ENCODE peak calls at places on chromosomes 2 and 18, in ten cellular contexts. X, B, A, S, P, M, H, O, U and R are unnamed samples.

GRCh38 chr2:144430722-144431163 is 89.2 kb downstream of the ZEB2 start:
- DNase-seq in X (no peak), B (no peak), A (no peak), S (no peak), P (no peak), M (no peak), H (peak; percentile 61), O (no peak), U (peak; percentile 20), R (no peak)

GRCh38 chr2:127585270-127585807 is 49.9 kb downstream of the MYO7B start:
- DNase-seq in X (no peak), B (no peak), A (no peak), S (no peak), P (no peak), M (no peak), H (no peak), O (no peak), U (no peak), R (no peak)

GRCh38 chr2:63060079-63060482 is 9.5 kb downstream of the OTX1 start:
- DNase-seq in X (no peak), B (no peak), A (no peak), S (no peak), P (no peak), M (no peak), H (peak; percentile 42), O (no peak), U (no peak), R (no peak)

GRCh38 chr2:37471994-37472393 is 127.6 kb downstream of the QPCT start:
- DNase-seq in X (no peak), B (no peak), A (no peak), S (no peak), P (no peak), M (no peak), H (peak; percentile 92), O (no peak), U (no peak), R (peak; percentile 78)

GRCh38 chr2:130760754-130761751 is 5.7 kb downstream of the AMER3 start:
- DNase-seq in X (no peak), B (no peak), A (no peak), S (no peak), P (no peak), M (no peak), H (no peak), O (no peak), U (no peak), R (no peak)

GRCh38 chr2:26848336-26849055 is 564 bp downstream of the DPYSL5 start:
- DNase-seq in X (peak; percentile 25), B (no peak), A (no peak), S (no peak), P (peak; percentile 55), M (peak; percentile 35), H (peak; percentile 36), O (peak; percentile 93), U (no peak), R (peak; percentile 55)

GRCh38 chr2:222506230-222506934 is 82.0 kb downstream of the SGPP2 start:
- DNase-seq in X (no peak), B (no peak), A (no peak), S (no peak), P (no peak), M (no peak), H (no peak), O (no peak), U (no peak), R (no peak)

GRCh38 chr2:209351636-209352035 is 72.2 kb upstream of the MAP2 start:
- DNase-seq in X (no peak), B (no peak), A (no peak), S (no peak), P (no peak), M (no peak), H (peak; percentile 26), O (no peak), U (no peak), R (no peak)

GRCh38 chr2:47295133-47295980 is 107.6 kb upstream of the MSH2 start:
- DNase-seq in X (no peak), B (no peak), A (no peak), S (no peak), P (no peak), M (no peak), H (no peak), O (no peak), U (no peak), R (no peak)

GRCh38 chr2:222939208-222939846 is 78.5 kb downstream of the ACSL3 start:
- DNase-seq in X (peak; percentile 75), B (peak; percentile 55), A (no peak), S (peak; percentile 55), P (peak; percentile 61), M (peak; percentile 55), H (peak; percentile 67), O (no peak), U (peak; percentile 41), R (peak; percentile 64)

GRCh38 chr2:157331696-157332095 is 6.1 kb upstream of the ERMN start:
- DNase-seq in X (peak; percentile 18), B (no peak), A (no peak), S (no peak), P (no peak), M (no peak), H (no peak), O (no peak), U (peak; percentile 26), R (no peak)

GRCh38 chr2:134758632-134759031 is 39.8 kb upstream of the TMEM163 start:
- DNase-seq in X (no peak), B (no peak), A (no peak), S (no peak), P (no peak), M (no peak), H (no peak), O (no peak), U (no peak), R (no peak)

GRCh38 chr18:62485684-62486083 is 37.1 kb upstream of the ZCCHC2 start:
- DNase-seq in X (peak; percentile 17), B (no peak), A (no peak), S (peak; percentile 64), P (no peak), M (no peak), H (peak; percentile 90), O (peak; percentile 44), U (no peak), R (peak; percentile 77)

GRCh38 chr2:112692914-112693313 is 27.9 kb upstream of the NT5DC4 start:
- DNase-seq in X (peak; percentile 70), B (no peak), A (peak; percentile 34), S (no peak), P (no peak), M (no peak), H (peak; percentile 51), O (no peak), U (no peak), R (peak; percentile 38)

GRCh38 chr18:55003695-55004094 is 44.4 kb upstream of the CCDC68 start:
- DNase-seq in X (no peak), B (no peak), A (no peak), S (no peak), P (no peak), M (no peak), H (no peak), O (no peak), U (no peak), R (no peak)

GRCh38 chr18:57051586-57052044 is 95.3 kb upstream of the BOD1L2 start:
- DNase-seq in X (no peak), B (no peak), A (no peak), S (no peak), P (peak; percentile 17), M (no peak), H (no peak), O (no peak), U (no peak), R (no peak)

GRCh38 chr2:148812306-148812705 is 62.7 kb upstream of the KIF5C start:
- DNase-seq in X (no peak), B (no peak), A (peak; percentile 48), S (no peak), P (no peak), M (no peak), H (peak; percentile 70), O (no peak), U (no peak), R (peak; percentile 77)

GRCh38 chr2:26584656-26585055 is 56.5 kb downstream of the CIB4 start:
- DNase-seq in X (no peak), B (no peak), A (no peak), S (no peak), P (no peak), M (no peak), H (no peak), O (no peak), U (no peak), R (no peak)

GRCh38 chr18:67232991-67233390 is 283.5 kb downstream of the DSEL start:
- DNase-seq in X (no peak), B (no peak), A (no peak), S (no peak), P (no peak), M (no peak), H (peak; percentile 49), O (no peak), U (no peak), R (no peak)

GRCh38 chr2:71675296-71675695 is 221.9 kb downstream of the DYSF start:
- DNase-seq in X (no peak), B (no peak), A (peak; percentile 86), S (no peak), P (peak; percentile 14), M (no peak), H (no peak), O (peak; percentile 41), U (no peak), R (no peak)

GRCh38 chr2:131112477-131113027 is 7.4 kb downstream of the PLEKHB2 start:
- DNase-seq in X (no peak), B (no peak), A (no peak), S (no peak), P (no peak), M (no peak), H (no peak), O (no peak), U (no peak), R (no peak)

GRCh38 chr2:235333076-235333475 is 160.8 kb upstream of the AGAP1 start:
- DNase-seq in X (no peak), B (no peak), A (no peak), S (no peak), P (no peak), M (no peak), H (no peak), O (no peak), U (no peak), R (no peak)

GRCh38 chr2:142824756-142825155 is 52.7 kb upstream of the KYNU start:
- DNase-seq in X (no peak), B (no peak), A (no peak), S (no peak), P (no peak), M (no peak), H (peak; percentile 28), O (no peak), U (no peak), R (no peak)

GRCh38 chr2:239186958-239187357 is 213.9 kb downstream of the HDAC4 start:
- DNase-seq in X (no peak), B (no peak), A (peak; percentile 9), S (no peak), P (no peak), M (no peak), H (no peak), O (no peak), U (no peak), R (no peak)

GRCh38 chr2:64609229-64609994 is 44.3 kb downstream of the SERTAD2 start:
- DNase-seq in X (peak; percentile 71), B (peak; percentile 67), A (peak; percentile 64), S (no peak), P (peak; percentile 59), M (peak; percentile 79), H (peak; percentile 84), O (peak; percentile 78), U (peak; percentile 66), R (peak; percentile 42)

GRCh38 chr2:46842876-46843275 is 72.7 kb downstream of the MCFD2 start:
- DNase-seq in X (no peak), B (no peak), A (no peak), S (no peak), P (no peak), M (no peak), H (no peak), O (no peak), U (no peak), R (no peak)

GRCh38 chr2:96800762-96801463 is 15.2 kb upstream of the CNNM3 start:
- DNase-seq in X (peak; percentile 82), B (peak; percentile 49), A (peak; percentile 75), S (no peak), P (peak; percentile 65), M (peak; percentile 65), H (peak; percentile 60), O (peak; percentile 33), U (peak; percentile 76), R (peak; percentile 75)

GRCh38 chr2:108615480-108616090 is 81.3 kb downstream of the LIMS1 start:
- DNase-seq in X (no peak), B (no peak), A (no peak), S (no peak), P (peak; percentile 51), M (no peak), H (no peak), O (no peak), U (no peak), R (no peak)